ENCODE peak calls at places on chromosomes 16 and 17, in six cellular contexts. M is IMR-90, F is H9, E is H1, A is trophoblast cell, Z is mesenchymal stem cell. Q is an unnamed sample.

GRCh38 chr16:22299036-22299435 is 1.8 kb downstream of the POLR3E start:
- DNase-seq in M (no peak), F (no peak), E (no peak), A (no peak), Z (peak; percentile 5), Q (no peak)

GRCh38 chr16:17465460-17465859 is 5.3 kb downstream of the XYLT1 start:
- DNase-seq in M (no peak), F (no peak), E (no peak), A (no peak), Z (no peak), Q (no peak)

GRCh38 chr16:30965436-30965835 is 7.9 kb downstream of the SETD1A start:
- DNase-seq in M (no peak), F (no peak), E (no peak), A (no peak), Z (no peak), Q (no peak)

GRCh38 chr16:3959148-3959547 is 78.6 kb upstream of the CREBBP start:
- DNase-seq in M (peak; percentile 90), F (no peak), E (no peak), A (peak; percentile 88), Z (peak; percentile 72), Q (no peak)

GRCh38 chr16:86580063-86580797 is 1.9 kb downstream of the FOXL1 start:
- DNase-seq in M (peak; percentile 54), F (no peak), E (no peak), A (no peak), Z (peak; percentile 61), Q (no peak)

GRCh38 chr16:1941924-1942809 is 832 bp downstream of the MSRB1 start:
- DNase-seq in M (no peak), F (peak; percentile 29), E (no peak), A (peak; percentile 87), Z (no peak), Q (no peak)

GRCh38 chr17:1490643-1491405 is 1.7 kb downstream of the MYO1C start:
- DNase-seq in M (no peak), F (peak; percentile 76), E (peak; percentile 78), A (peak; percentile 39), Z (peak; percentile 65), Q (no peak)

GRCh38 chr17:7710341-7710740 is 5.3 kb downstream of the EFNB3 start:
- DNase-seq in M (no peak), F (no peak), E (no peak), A (no peak), Z (no peak), Q (no peak)

GRCh38 chr17:63435681-63436522 is 10.2 kb downstream of the CYB561 start:
- DNase-seq in M (no peak), F (peak; percentile 89), E (peak; percentile 75), A (peak; percentile 47), Z (no peak), Q (no peak)

GRCh38 chr17:39705786-39706348 is 6.0 kb downstream of the ERBB2 start:
- DNase-seq in M (no peak), F (peak; percentile 52), E (no peak), A (peak; percentile 92), Z (no peak), Q (no peak)

GRCh38 chr17:64574646-64575045 is 67.9 kb downstream of the CEP95 start:
- DNase-seq in M (no peak), F (no peak), E (no peak), A (no peak), Z (no peak), Q (no peak)

GRCh38 chr16:49795513-49795912 is 60.4 kb downstream of the ZNF423 start:
- DNase-seq in M (no peak), F (no peak), E (no peak), A (no peak), Z (no peak), Q (no peak)

GRCh38 chr17:40448213-40448638 is 5.0 kb downstream of the IGFBP4 start:
- DNase-seq in M (peak; percentile 23), F (no peak), E (no peak), A (no peak), Z (no peak), Q (no peak)

DNA sequence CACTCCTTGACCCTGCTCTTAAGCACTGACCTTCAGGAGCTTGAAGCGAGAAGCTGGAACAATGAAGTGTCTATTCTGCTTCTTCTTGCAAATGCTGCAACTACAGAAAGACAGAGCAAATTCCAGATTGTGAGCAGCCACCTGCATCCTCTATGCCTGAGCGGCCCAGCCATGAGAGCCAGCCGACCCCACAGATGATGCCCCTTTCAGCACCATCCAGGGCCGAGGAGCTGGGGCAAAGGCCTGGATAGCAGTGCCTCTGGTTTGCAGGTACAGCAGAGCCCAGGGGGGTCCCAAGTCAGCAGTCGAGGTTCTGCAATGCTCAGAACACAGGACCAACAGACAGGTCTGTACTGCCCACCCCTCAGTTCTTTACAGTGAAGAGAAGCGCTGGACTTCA is 4.7 kb downstream of the CENPV start:
- DNase-seq in M (no peak), F (no peak), E (no peak), A (no peak), Z (no peak), Q (no peak)
- H4K91ac ChIP-seq in M (no peak overlapping the region), F (no peak overlapping the region), E (no peak overlapping the region), A (no peak overlapping the region), Z (no peak overlapping the region), Q (no peak overlapping the region)

GRCh38 chr17:78272181-78272913 is 40.9 kb downstream of the TMEM235 start:
- DNase-seq in M (peak; percentile 90), F (peak; percentile 79), E (no peak), A (peak; percentile 100), Z (peak; percentile 95), Q (no peak)
- H3K4me1 ChIP-seq in M (peaks cover 13% of the 10 kb centered on the region), F (peaks cover 4% of the 10 kb centered on the region), E (peaks cover 16% of the 10 kb centered on the region), A (peaks cover 38% of the 10 kb centered on the region), Z (peaks cover 42% of the 10 kb centered on the region), Q (peaks cover 34% of the 10 kb centered on the region)

DNA sequence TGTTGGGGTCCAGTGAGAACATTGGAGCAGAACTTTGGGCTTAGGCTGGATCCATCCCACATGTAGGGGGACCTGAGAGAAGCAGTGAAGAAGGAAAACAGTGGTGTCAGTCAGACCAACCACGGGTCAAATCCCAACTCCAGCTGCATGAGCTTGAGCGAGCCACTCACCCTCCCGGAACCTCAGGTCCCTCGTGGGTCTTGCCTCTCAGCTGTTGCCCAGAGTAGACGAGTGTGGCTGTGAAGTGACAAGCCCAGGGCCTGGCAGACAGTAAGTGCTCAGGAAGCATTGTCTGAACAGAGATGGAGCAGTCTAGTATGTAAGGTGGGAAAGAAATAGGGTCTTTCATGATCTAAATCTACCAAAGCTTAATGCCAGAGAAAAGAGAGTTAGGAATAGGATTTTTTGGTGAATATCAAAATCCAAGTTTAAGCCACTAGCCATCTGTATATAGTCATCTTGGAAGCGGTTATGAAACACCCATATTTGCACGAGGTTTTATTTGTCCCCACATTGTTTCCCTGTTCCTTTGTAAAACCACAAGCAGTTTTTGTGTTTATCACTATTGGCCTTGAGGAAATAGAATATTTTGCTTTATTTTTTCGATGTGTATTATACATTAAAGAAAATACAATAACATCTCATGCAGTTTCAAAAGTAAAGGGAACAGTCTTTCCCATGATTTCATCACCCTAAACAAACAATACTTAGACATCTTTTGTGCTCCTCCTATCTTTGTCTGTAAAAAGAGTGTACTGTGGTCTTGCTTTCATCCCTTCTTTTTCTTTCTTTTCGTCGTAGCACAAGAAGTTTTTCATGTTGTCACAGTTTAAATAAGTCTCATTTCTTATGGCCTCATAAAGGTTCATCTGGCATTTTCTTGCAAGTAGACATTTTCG is 112.0 kb downstream of the CLEC16A start:
- DNase-seq in M (peak; percentile 48), F (no peak), E (no peak), A (no peak), Z (no peak), Q (no peak)
- H2AK5ac ChIP-seq in M (peak overlapping the region; percentile 91), F (no peak overlapping the region), E (no peak overlapping the region), A (no peak overlapping the region), Z (no peak overlapping the region), Q (no peak overlapping the region)

GRCh38 chr16:64172652-64173051 is 949.2 kb downstream of the CDH11 start:
- DNase-seq in M (no peak), F (no peak), E (no peak), A (no peak), Z (no peak), Q (no peak)

GRCh38 chr16:64172191-64172590 is 949.7 kb downstream of the CDH11 start:
- DNase-seq in M (no peak), F (no peak), E (no peak), A (no peak), Z (no peak), Q (no peak)

GRCh38 chr16:64180136-64180900 is 941.5 kb downstream of the CDH11 start:
- DNase-seq in M (no peak), F (no peak), E (no peak), A (no peak), Z (no peak), Q (no peak)

GRCh38 chr16:64174327-64174726 is 947.5 kb downstream of the CDH11 start:
- DNase-seq in M (peak; percentile 20), F (no peak), E (no peak), A (no peak), Z (peak; percentile 17), Q (no peak)
- H4K91ac ChIP-seq in M (no peak overlapping the region), F (no peak overlapping the region), E (no peak overlapping the region), A (no peak overlapping the region), Z (no peak overlapping the region), Q (no peak overlapping the region)

DNA sequence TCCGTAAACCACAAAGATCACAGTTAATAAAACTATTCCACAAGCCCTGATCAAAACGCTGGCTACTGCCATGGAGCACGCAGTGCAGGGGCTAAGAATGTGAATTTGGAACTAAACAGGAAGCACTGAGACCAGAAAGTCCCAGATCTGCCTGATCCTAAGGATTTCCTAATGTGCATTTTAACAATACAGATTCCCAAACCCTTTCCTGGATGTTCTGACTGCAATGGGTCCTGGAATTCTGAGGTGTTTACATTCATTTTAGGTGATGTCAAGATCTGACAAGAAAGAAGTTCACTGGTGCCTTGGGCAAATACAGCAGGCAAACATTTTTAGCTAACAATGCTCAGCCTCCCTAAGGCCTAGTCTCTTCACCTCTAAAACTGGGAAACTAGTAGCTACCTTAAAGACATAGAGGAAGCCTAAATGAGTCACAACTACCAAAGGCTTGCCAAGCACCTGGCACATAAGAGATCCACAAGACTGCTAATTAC is 10.3 kb downstream of the NSMCE1 start:
- DNase-seq in M (peak; percentile 73), F (no peak), E (no peak), A (peak; percentile 80), Z (peak; percentile 60), Q (no peak)
- H3K4me1 ChIP-seq in M (peaks cover 26% of the 10 kb centered on the region), F (peaks cover 3% of the 10 kb centered on the region), E (peaks cover 6% of the 10 kb centered on the region), A (peaks cover 6% of the 10 kb centered on the region), Z (peaks cover 2% of the 10 kb centered on the region), Q (peaks cover 9% of the 10 kb centered on the region)

DNA sequence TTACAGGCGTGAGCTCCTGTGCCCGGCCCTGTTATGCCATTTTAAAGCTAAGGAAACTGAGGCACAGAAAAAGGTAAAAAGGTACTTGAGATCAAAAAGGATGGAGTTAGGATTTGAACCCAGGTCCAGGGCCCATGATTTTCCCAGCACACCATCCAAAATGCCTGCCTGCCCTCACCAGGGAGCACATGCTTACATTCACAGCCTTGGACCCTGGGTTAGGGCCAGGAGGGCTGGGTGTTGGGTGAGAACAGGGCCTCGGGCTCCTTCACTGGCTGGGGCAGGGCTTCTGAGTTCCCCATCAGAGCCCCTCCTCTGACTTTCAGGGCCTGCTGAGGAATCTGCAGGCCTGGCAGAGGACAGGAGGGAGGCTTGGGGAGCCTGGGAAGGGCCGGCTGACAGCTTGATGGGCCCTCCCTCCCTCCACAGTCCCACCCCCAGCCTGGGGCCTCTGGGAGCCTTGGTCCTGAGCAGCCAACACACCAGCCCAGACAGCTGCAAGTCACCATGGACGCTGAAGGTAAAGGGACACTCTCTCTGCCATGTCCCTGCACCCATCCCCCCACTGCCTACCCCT is at the start of gene QPRT:
- DNase-seq in M (peak; percentile 22), F (peak; percentile 95), E (peak; percentile 84), A (peak; percentile 64), Z (peak; percentile 90), Q (peak; percentile 66)
- H2AK5ac ChIP-seq in M (no peak within 1 kb of the TSS), F (no peak within 1 kb of the TSS), E (peak within 1 kb of the TSS; percentile 61), A (peak within 1 kb of the TSS; percentile 94), Z (peak within 1 kb of the TSS; percentile 88), Q (peak within 1 kb of the TSS; percentile 71)